ENCODE peak calls at places on chromosomes 7 and 10, in four cellular contexts. U, N, G and K are unnamed samples.

GRCh38 chr7:76165973-76166403 is 35.7 kb upstream of the SRRM3 start:
- DNase-seq in U (no peak), N (no peak), G (no peak), K (no peak)

GRCh38 chr7:47381132-47381495 is 200.8 kb downstream of the TNS3 start:
- DNase-seq in U (peak; percentile 58), N (no peak), G (no peak), K (no peak)

GRCh38 chr10:47031953-47032465 is 120.8 kb downstream of the PTPN20 start:
- DNase-seq in U (peak; percentile 14), N (no peak), G (no peak), K (peak; percentile 11)

GRCh38 chr10:131312261-131312801 is 810 bp upstream of the TCERG1L start:
- DNase-seq in U (no peak), N (peak; percentile 26), G (no peak), K (no peak)

GRCh38 chr10:130971123-130971435 is 340.4 kb downstream of the TCERG1L start:
- DNase-seq in U (no peak), N (no peak), G (no peak), K (no peak)

GRCh38 chr10:4013651-4014085 is 228.7 kb upstream of the KLF6 start:
- DNase-seq in U (no peak), N (peak; percentile 11), G (peak; percentile 24), K (peak; percentile 74)

GRCh38 chr10:114479307-114479706 is 75.0 kb upstream of the AFAP1L2 start:
- DNase-seq in U (peak; percentile 16), N (no peak), G (no peak), K (no peak)

GRCh38 chr10:70679498-70679897 is 7.2 kb downstream of the ADAMTS14 start:
- DNase-seq in U (peak; percentile 85), N (no peak), G (no peak), K (no peak)